ENCODE peak calls at places on chromosomes 5 and 9, in ten cellular contexts. F is T-cell, J is brain microvascular endothelial cell, Y is Kasumi-1, X is NCI-H774, P is Panc1, K is DMS79, A is iPS-NIHi11, V is NCI-H2107, G is EH. T is an unnamed sample.

GRCh38 chr5:132238169-132238744 is 10.6 kb upstream of the P4HA2 start:
- DNase-seq in F (peak; percentile 65), J (peak; percentile 69), Y (peak; percentile 60), X (peak; percentile 6), P (peak; percentile 30), K (no peak), A (peak; percentile 77), V (peak; percentile 7), G (peak; percentile 73), T (peak; percentile 56)

GRCh38 chr5:53161876-53162275 is 52.3 kb upstream of the MOCS2 start:
- DNase-seq in F (no peak), J (peak; percentile 57), Y (no peak), X (no peak), P (no peak), K (no peak), A (no peak), V (no peak), G (peak; percentile 61), T (no peak)

GRCh38 chr5:76958976-76959767 is 6.3 kb downstream of the CRHBP start:
- DNase-seq in F (no peak), J (peak; percentile 63), Y (peak; percentile 61), X (no peak), P (no peak), K (no peak), A (no peak), V (no peak), G (peak; percentile 52), T (no peak)

GRCh38 chr5:159915913-159916840 is at the start of gene ADRA1B:
- DNase-seq in F (peak; percentile 13), J (peak; percentile 40), Y (peak; percentile 30), X (no peak), P (no peak), K (no peak), A (peak; percentile 94), V (no peak), G (peak; percentile 73), T (peak; percentile 10)

GRCh38 chr5:179470191-179470590 is 80.2 kb upstream of the RUFY1 start:
- DNase-seq in F (no peak), J (no peak), Y (no peak), X (no peak), P (no peak), K (no peak), A (no peak), V (no peak), G (no peak), T (no peak)

GRCh38 chr5:150080696-150081435 is 5.5 kb downstream of the CSF1R start:
- DNase-seq in F (no peak), J (no peak), Y (no peak), X (no peak), P (no peak), K (no peak), A (peak; percentile 7), V (no peak), G (no peak), T (no peak)

GRCh38 chr5:147568710-147569109 is 58.8 kb upstream of the DPYSL3 start:
- DNase-seq in F (no peak), J (no peak), Y (no peak), X (no peak), P (no peak), K (no peak), A (no peak), V (no peak), G (no peak), T (no peak)

GRCh38 chr5:119161430-119161829 is 90.5 kb downstream of the DMXL1 start:
- DNase-seq in F (no peak), J (no peak), Y (no peak), X (no peak), P (no peak), K (no peak), A (no peak), V (no peak), G (no peak), T (no peak)

GRCh38 chr5:173974688-173975239 is 14.2 kb upstream of the C5orf47 start:
- DNase-seq in F (no peak), J (no peak), Y (no peak), X (no peak), P (no peak), K (no peak), A (no peak), V (no peak), G (no peak), T (no peak)

GRCh38 chr9:129403743-129404620 is 216.9 kb downstream of the C9orf50 start:
- DNase-seq in F (no peak), J (no peak), Y (no peak), X (no peak), P (no peak), K (no peak), A (peak; percentile 14), V (no peak), G (no peak), T (no peak)

GRCh38 chr9:93590609-93591234 is 14.3 kb downstream of the PHF2 start:
- DNase-seq in F (no peak), J (no peak), Y (no peak), X (no peak), P (no peak), K (no peak), A (no peak), V (no peak), G (no peak), T (no peak)

GRCh38 chr9:6272229-6272597 is 56.0 kb upstream of the TPD52L3 start:
- DNase-seq in F (no peak), J (no peak), Y (no peak), X (peak; percentile 41), P (no peak), K (no peak), A (no peak), V (no peak), G (peak; percentile 32), T (no peak)

GRCh38 chr9:110048976-110049698 is 158.8 kb downstream of the C9orf152 start:
- DNase-seq in F (no peak), J (no peak), Y (peak; percentile 25), X (no peak), P (no peak), K (no peak), A (peak; percentile 23), V (no peak), G (peak; percentile 55), T (no peak)

GRCh38 chr9:133782157-133783130 is 44.3 kb upstream of the SARDH start:
- DNase-seq in F (peak; percentile 58), J (peak; percentile 56), Y (peak; percentile 59), X (no peak), P (peak; percentile 4), K (no peak), A (peak; percentile 90), V (no peak), G (peak; percentile 71), T (peak; percentile 52)

GRCh38 chr5:53418844-53419243 is 61.6 kb upstream of the FST start:
- DNase-seq in F (no peak), J (peak; percentile 80), Y (no peak), X (peak; percentile 6), P (no peak), K (no peak), A (no peak), V (no peak), G (peak; percentile 97), T (no peak)

GRCh38 chr5:389891-390290 is 53.1 kb upstream of the EXOC3 start:
- DNase-seq in F (no peak), J (no peak), Y (no peak), X (no peak), P (no peak), K (no peak), A (no peak), V (no peak), G (no peak), T (no peak)

GRCh38 chr9:36818965-36819870 is 214.8 kb downstream of the PAX5 start:
- DNase-seq in F (no peak), J (no peak), Y (no peak), X (peak; percentile 18), P (no peak), K (no peak), A (peak; percentile 58), V (no peak), G (no peak), T (no peak)

GRCh38 chr5:103896593-103896992 is 334.0 kb upstream of the NUDT12 start:
- DNase-seq in F (no peak), J (no peak), Y (no peak), X (no peak), P (no peak), K (no peak), A (no peak), V (no peak), G (no peak), T (no peak)

GRCh38 chr5:173051746-173052145 is 4.4 kb upstream of the CREBRF start:
- DNase-seq in F (no peak), J (no peak), Y (no peak), X (no peak), P (no peak), K (no peak), A (no peak), V (no peak), G (peak; percentile 86), T (no peak)

T was measured in CD4-positive, alpha-beta T cell.